ENCODE peak calls at places on chromosomes 16 and 17, in eight cellular contexts. X is DMS79 treated with DMSO at 0.1 percent for 48 hours; W is KBM-7; Q is stimulated activated CD8-positive, alpha-beta memory T cell treated with anti-CD3 and anti-CD28 coated beads, Interleukin-7, amount 100 ng/mL, for 1 hour; B is Peyer's patch; A is cerebellar cortex; M is lower lobe of right lung; R is CD8-positive, alpha-beta T cell. G is an unnamed sample.

GRCh38 chr16:47847220-47847970 is 308.4 kb downstream of the ABCC12 start:
- DNase-seq in B (no peak), Q (no peak), M (no peak), X (no peak), W (no peak), R (no peak), A (no peak), G (no peak)

GRCh38 chr16:16938009-16938408 is 532.8 kb downstream of the XYLT1 start:
- DNase-seq in W (no peak), A (no peak), Q (no peak), B (no peak), X (no peak), M (no peak), R (no peak), G (no peak)

GRCh38 chr17:82107341-82107860 is 9.4 kb upstream of the FASN start:
- DNase-seq in A (no peak), R (no peak), W (peak; percentile 32), X (no peak), B (no peak), Q (no peak), M (no peak), G (no peak)

GRCh38 chr16:14003119-14003570 is 68.0 kb upstream of the MRTFB start:
- DNase-seq in Q (no peak), R (no peak), A (peak; percentile 34), M (peak; percentile 84), W (peak; percentile 79), B (peak; percentile 55), X (peak; percentile 37), G (peak; percentile 84)

GRCh38 chr17:44901323-44901965 is 2.2 kb upstream of the EFTUD2 start:
- DNase-seq in W (no peak), X (no peak), Q (no peak), M (no peak), R (no peak), B (peak; percentile 22), A (no peak), G (peak; percentile 37)

GRCh38 chr17:49287481-49287880 is 56.9 kb upstream of the PHOSPHO1 start:
- DNase-seq in B (no peak), M (no peak), A (no peak), R (no peak), W (no peak), Q (no peak), X (no peak), G (no peak)

GRCh38 chr16:87375426-87376135 is 8.0 kb downstream of the FBXO31 start:
- DNase-seq in X (no peak), Q (no peak), M (peak; percentile 27), A (peak; percentile 63), W (no peak), R (no peak), B (no peak), G (peak; percentile 57)

GRCh38 chr17:73142763-73143395 is 21.9 kb upstream of the SSTR2 start:
- DNase-seq in X (no peak), A (no peak), Q (no peak), W (peak; percentile 88), B (no peak), R (no peak), M (no peak), G (peak; percentile 99)

GRCh38 chr17:32157225-32157624 is 14.9 kb downstream of the RHOT1 start:
- DNase-seq in A (no peak), Q (no peak), M (no peak), W (no peak), X (no peak), R (no peak), B (no peak), G (no peak)

GRCh38 chr17:76077582-76078110 is 1.3 kb upstream of the ZACN start:
- DNase-seq in M (no peak), B (no peak), W (peak; percentile 7), Q (no peak), X (peak; percentile 66), A (no peak), R (no peak), G (no peak)

GRCh38 chr16:64251742-64252141 is 870.1 kb downstream of the CDH11 start:
- DNase-seq in M (no peak), X (no peak), B (no peak), Q (no peak), R (no peak), A (no peak), W (no peak), G (no peak)

GRCh38 chr16:414395-415169 is 10.9 kb upstream of the RAB11FIP3 start:
- DNase-seq in M (no peak), Q (no peak), A (no peak), B (no peak), X (no peak), R (no peak), W (no peak), G (no peak)

GRCh38 chr16:71540-72341 is 690 bp downstream of the RHBDF1 start:
- DNase-seq in X (no peak), W (no peak), R (no peak), B (peak; percentile 82), Q (no peak), A (peak; percentile 75), M (peak; percentile 77), G (no peak)

GRCh38 chr17:4480929-4481898 is 17.5 kb upstream of the SPNS2 start:
- DNase-seq in R (peak; percentile 40), W (peak; percentile 80), A (no peak), B (peak; percentile 88), M (peak; percentile 57), X (no peak), Q (no peak), G (peak; percentile 42)

GRCh38 chr17:80415626-80416042 is 667 bp downstream of the ENDOV start:
- DNase-seq in A (no peak), B (no peak), W (no peak), M (no peak), R (no peak), X (no peak), Q (no peak), G (no peak)

GRCh38 chr17:61126476-61127240 is 273.0 kb upstream of the TBX2 start:
- DNase-seq in X (no peak), M (no peak), R (no peak), B (no peak), A (no peak), W (no peak), Q (no peak), G (no peak)

GRCh38 chr16:54270711-54271110 is 15.9 kb downstream of the IRX3 start:
- DNase-seq in M (no peak), W (peak; percentile 67), B (peak; percentile 2), A (no peak), X (no peak), Q (no peak), R (no peak), G (peak; percentile 65)

GRCh38 chr16:57770361-57770760 is 31.9 kb downstream of the KIFC3 start:
- DNase-seq in A (no peak), Q (no peak), R (no peak), M (no peak), B (no peak), X (no peak), W (no peak), G (no peak)

GRCh38 chr16:85557083-85557975 is 55.8 kb upstream of the GSE1 start:
- DNase-seq in X (peak; percentile 10), W (peak; percentile 65), Q (no peak), M (no peak), A (no peak), R (no peak), B (peak; percentile 79), G (peak; percentile 19)

GRCh38 chr17:75428775-75429469 is 23.4 kb upstream of the GRB2 start:
- DNase-seq in M (no peak), W (no peak), Q (no peak), B (no peak), A (no peak), X (no peak), R (no peak), G (peak; percentile 88)

G was measured in MV-4-11.